ENCODE peak calls at places on chromosomes 5 and 9, in five cellular contexts. K is CD4-positive, alpha-beta T cell; A is fibroblast of the aortic adventitia; T is H54; F is Caco-2. U is an unnamed sample.

GRCh38 chr9:91611582-91611981 is 187.9 kb upstream of the NFIL3 start:
- DNase-seq in K (no peak), A (peak), T (no peak), F (no peak), U (no peak)

GRCh38 chr9:12648921-12649320 is 44.3 kb upstream of the TYRP1 start:
- DNase-seq in K (no peak), A (no peak), T (no peak), F (no peak), U (no peak)

GRCh38 chr9:12627091-12627490 is 66.1 kb upstream of the TYRP1 start:
- DNase-seq in K (no peak), A (no peak), T (no peak), F (no peak), U (no peak)

GRCh38 chr9:131735238-131736181 is 4.4 kb downstream of the RAPGEF1 start:
- DNase-seq in K (no peak), A (no peak), T (no peak), F (peak), U (no peak)

GRCh38 chr9:124411514-124412227 is 3.6 kb downstream of the PSMB7 start:
- DNase-seq in K (no peak), A (peak), T (peak), F (no peak), U (no peak)

GRCh38 chr5:158142182-158142581 is 283.2 kb upstream of the CLINT1 start:
- DNase-seq in K (no peak), A (no peak), T (no peak), F (no peak), U (no peak)

GRCh38 chr5:157858527-157859226 is at the start of gene CLINT1:
- DNase-seq in K (peak), A (peak), T (peak), F (peak), U (peak)

GRCh38 chr5:53478411-53479044 is 1.9 kb upstream of the FST start:
- DNase-seq in K (no peak), A (peak), T (peak), F (peak), U (peak)

GRCh38 chr5:109937951-109938350 is 248.2 kb downstream of the MAN2A1 start:
- DNase-seq in K (no peak), A (no peak), T (no peak), F (no peak), U (no peak)

GRCh38 chr5:158616707-158617106 is 483.0 kb downstream of the EBF1 start:
- DNase-seq in K (no peak), A (no peak), T (no peak), F (no peak), U (no peak)

GRCh38 chr5:102654559-102655354 is 100.3 kb upstream of the PAM start:
- DNase-seq in K (no peak), A (no peak), T (no peak), F (no peak), U (no peak)

U was measured in NCI-H774.